ENCODE peak calls at places on chromosomes 12 and 14, in ten cellular contexts. S is B cell; C is stimulated activated CD8-positive, alpha-beta memory T cell treated with anti-CD3 and anti-CD28 coated beads, Interleukin-15, amount 100 ng/mL, for 24 hours; B is ecto neural progenitor cell; M is NCI-H146; G is PC-3; E is D341Med; I is 8988T; V is H7; J is stomach. W is an unnamed sample.

GRCh38 chr12:108587826-108588225 is 10.1 kb downstream of the TMEM119 start:
- DNase-seq in E (peak; percentile 39), G (no peak), M (no peak), S (no peak), J (no peak), V (no peak), C (no peak), I (no peak), B (no peak), W (no peak)

GRCh38 chr12:19916193-19916498 is 452.2 kb upstream of the PDE3A start:
- DNase-seq in S (no peak), M (peak; percentile 36), E (no peak), J (no peak), B (no peak), V (no peak), G (no peak), I (no peak), C (no peak), W (no peak)

GRCh38 chr14:93269341-93270068 is 62.4 kb downstream of the UBR7 start:
- DNase-seq in M (no peak), V (peak; percentile 10), S (no peak), I (no peak), E (no peak), J (no peak), B (no peak), G (peak; percentile 72), C (no peak), W (no peak)

GRCh38 chr12:26374934-26375333 is 179.6 kb downstream of the SSPN start:
- DNase-seq in I (no peak), E (no peak), C (no peak), S (no peak), V (no peak), B (no peak), J (no peak), G (no peak), M (no peak), W (no peak)

GRCh38 chr14:21098134-21098891 is at the start of gene ZNF219:
- DNase-seq in J (peak; percentile 53), M (peak; percentile 75), V (peak; percentile 93), S (no peak), I (no peak), C (no peak), E (peak; percentile 80), B (peak; percentile 87), G (peak; percentile 15), W (peak; percentile 80)

GRCh38 chr14:72891666-72892102 is 2.2 kb downstream of the DPF3 start:
- DNase-seq in B (no peak), E (no peak), S (no peak), M (no peak), I (no peak), C (no peak), V (no peak), J (no peak), G (no peak), W (no peak)

GRCh38 chr14:80658155-80658554 is 283.4 kb downstream of the CEP128 start:
- DNase-seq in I (no peak), S (no peak), C (no peak), V (no peak), E (no peak), M (no peak), G (no peak), J (no peak), B (no peak), W (no peak)

GRCh38 chr14:106843376-106843775 is 1317.0 kb downstream of the TMEM121 start:
- DNase-seq in C (no peak), M (no peak), E (no peak), V (no peak), J (no peak), G (no peak), S (no peak), I (no peak), B (no peak), W (no peak)

GRCh38 chr12:122834229-122834920 is 882 bp upstream of the HIP1R start:
- DNase-seq in C (no peak), E (peak; percentile 73), M (peak; percentile 73), S (peak; percentile 52), B (peak; percentile 90), J (peak; percentile 64), I (peak; percentile 84), G (peak; percentile 74), V (peak; percentile 89), W (peak; percentile 69)

GRCh38 chr12:50790081-50790480 is 26.2 kb downstream of the ATF1 start:
- DNase-seq in G (no peak), B (no peak), S (no peak), J (no peak), I (no peak), E (no peak), C (no peak), M (no peak), V (no peak), W (no peak)

GRCh38 chr14:35533357-35534129 is 421 bp upstream of the INSM2 start:
- DNase-seq in C (peak; percentile 53), J (peak; percentile 65), B (peak; percentile 94), M (peak; percentile 94), V (peak; percentile 93), E (peak; percentile 96), I (peak; percentile 65), G (peak; percentile 69), S (peak; percentile 46), W (peak; percentile 53)

GRCh38 chr12:92462527-92462926 is 240.3 kb upstream of the PLEKHG7 start:
- DNase-seq in B (no peak), I (no peak), E (no peak), S (no peak), V (no peak), G (no peak), M (no peak), C (no peak), J (no peak), W (no peak)

GRCh38 chr14:71071042-71071441 is 163.8 kb downstream of the PCNX1 start:
- DNase-seq in B (no peak), G (no peak), I (no peak), C (no peak), M (no peak), S (no peak), J (no peak), E (no peak), V (no peak), W (no peak)

GRCh38 chr14:77007339-77007974 is 21.1 kb downstream of the IRF2BPL start:
- DNase-seq in G (no peak), V (peak; percentile 59), E (no peak), J (no peak), S (no peak), C (no peak), M (no peak), I (no peak), B (no peak), W (no peak)

GRCh38 chr12:9961106-9961505 is 10.1 kb upstream of the CLEC12A start:
- DNase-seq in C (no peak), B (no peak), S (no peak), G (no peak), I (no peak), V (no peak), J (no peak), M (no peak), E (no peak), W (no peak)

GRCh38 chr14:60179296-60179924 is 14.2 kb upstream of the DHRS7 start:
- DNase-seq in C (no peak), J (no peak), S (no peak), G (peak; percentile 99), M (no peak), B (no peak), E (no peak), V (no peak), I (no peak), W (no peak)

GRCh38 chr14:38791862-38792261 is 311.2 kb downstream of the SEC23A start:
- DNase-seq in J (no peak), B (no peak), G (no peak), E (no peak), V (no peak), I (no peak), C (no peak), M (no peak), S (no peak), W (no peak)

GRCh38 chr14:71620401-71620800 is 311.8 kb upstream of the RGS6 start:
- DNase-seq in I (no peak), G (peak; percentile 80), C (no peak), J (no peak), M (no peak), S (no peak), V (no peak), E (no peak), B (no peak), W (no peak)

GRCh38 chr12:106154781-106155273 is 16.1 kb upstream of the NUAK1 start:
- DNase-seq in E (no peak), M (no peak), I (no peak), G (no peak), J (no peak), C (no peak), S (no peak), B (no peak), V (no peak), W (no peak)

GRCh38 chr14:37036669-37037341 is 135.6 kb downstream of the SLC25A21 start:
- DNase-seq in G (peak; percentile 60), J (no peak), I (no peak), M (no peak), E (no peak), B (no peak), V (no peak), S (no peak), C (no peak), W (no peak)

GRCh38 chr14:76919811-76920571 is 93.8 kb downstream of the LRRC74A start:
- DNase-seq in C (no peak), V (peak; percentile 67), B (no peak), E (peak; percentile 81), J (peak; percentile 32), S (no peak), I (no peak), G (peak; percentile 53), M (peak; percentile 89), W (peak; percentile 51)

GRCh38 chr12:54479421-54479820 is 6.0 kb upstream of the GTSF1 start:
- DNase-seq in C (no peak), I (no peak), J (no peak), E (no peak), M (no peak), G (peak; percentile 9), B (no peak), S (no peak), V (no peak), W (no peak)

GRCh38 chr12:14910090-14910915 is 24.6 kb upstream of the MGP start:
- DNase-seq in G (peak; percentile 67), M (no peak), I (no peak), J (no peak), C (no peak), E (no peak), S (no peak), V (no peak), B (no peak), W (no peak)

GRCh38 chr12:95396849-95397498 is 77.0 kb upstream of the METAP2 start:
- DNase-seq in I (no peak), B (no peak), E (no peak), V (no peak), S (no peak), M (no peak), G (peak; percentile 78), C (no peak), J (no peak), W (no peak)

GRCh38 chr14:92241966-92242365 is 81.0 kb upstream of the SLC24A4 start:
- DNase-seq in S (no peak), C (no peak), J (no peak), B (no peak), I (no peak), M (no peak), G (no peak), V (no peak), E (no peak), W (no peak)

GRCh38 chr12:115166698-115167315 is 482.8 kb upstream of the TBX3 start:
- DNase-seq in B (no peak), M (no peak), G (peak; percentile 34), S (no peak), J (no peak), V (peak; percentile 14), C (no peak), E (no peak), I (no peak), W (no peak)